ENCODE peak calls at places on chromosomes 16 and 17, in ten cellular contexts. U is AG04450, G is left lung, F is endothelial cell of umbilical vein, V is spleen, E is prostate gland, X is A549, O is heart right ventricle, Y is upper lobe of right lung, Z is PC-9. W is an unnamed sample.

GRCh38 chr17:55898195-55898594 is 147.3 kb downstream of the PCTP start:
- DNase-seq in F (no peak), X (no peak), G (no peak), U (no peak), Y (no peak), V (no peak), O (no peak), E (no peak), Z (no peak), W (no peak)

GRCh38 chr17:7413346-7413985 is 5.8 kb downstream of the NLGN2 start:
- DNase-seq in E (no peak), G (no peak), V (no peak), O (no peak), U (no peak), X (no peak), F (no peak), Z (no peak), Y (no peak), W (no peak)

GRCh38 chr17:49224997-49225337 is 5.6 kb downstream of the PHOSPHO1 start:
- DNase-seq in U (no peak), F (no peak), O (no peak), Y (no peak), Z (no peak), V (no peak), X (no peak), G (no peak), E (no peak), W (no peak)

GRCh38 chr16:57998484-57998883 is 2.0 kb downstream of the ZNF319 start:
- DNase-seq in Y (peak; percentile 86), G (peak; percentile 92), X (no peak), Z (peak; percentile 72), F (no peak), U (no peak), E (no peak), V (peak; percentile 90), O (no peak), W (peak; percentile 53)

GRCh38 chr17:76246080-76247066 is 6.1 kb upstream of the RNF157 start:
- DNase-seq in V (no peak), U (no peak), O (no peak), X (no peak), E (no peak), Z (no peak), Y (no peak), F (no peak), G (no peak), W (no peak)

GRCh38 chr16:2471016-2471652 is at the start of gene NTN3:
- DNase-seq in F (no peak), Y (no peak), U (no peak), V (no peak), X (no peak), E (no peak), Z (peak; percentile 28), G (no peak), O (no peak), W (no peak)

GRCh38 chr16:24858219-24859041 is 12.7 kb downstream of the SLC5A11 start:
- DNase-seq in G (no peak), E (no peak), O (peak; percentile 46), X (peak; percentile 62), V (no peak), Y (peak; percentile 70), U (no peak), F (peak; percentile 49), Z (peak; percentile 59), W (peak; percentile 73)

GRCh38 chr17:6729531-6729930 is 16.4 kb upstream of the SLC13A5 start:
- DNase-seq in X (no peak), F (no peak), G (no peak), E (no peak), O (no peak), Z (no peak), U (no peak), V (no peak), Y (no peak), W (no peak)

GRCh38 chr16:84443166-84443802 is 61.2 kb downstream of the MEAK7 start:
- DNase-seq in O (no peak), Y (peak; percentile 46), V (peak; percentile 54), Z (no peak), F (no peak), G (no peak), E (no peak), X (no peak), U (no peak), W (no peak)

GRCh38 chr17:15454328-15454727 is 13.1 kb downstream of the CDRT4 start:
- DNase-seq in U (no peak), V (no peak), Z (no peak), F (no peak), G (no peak), O (no peak), Y (no peak), X (no peak), E (no peak), W (no peak)

GRCh38 chr17:15453782-15454181 is 13.6 kb downstream of the CDRT4 start:
- DNase-seq in F (no peak), G (no peak), E (no peak), Y (no peak), U (no peak), O (no peak), V (no peak), Z (no peak), X (no peak), W (no peak)

GRCh38 chr17:15456972-15457722 is 10.3 kb downstream of the CDRT4 start:
- DNase-seq in V (no peak), U (peak; percentile 80), O (peak; percentile 70), Y (no peak), F (peak; percentile 62), G (no peak), X (no peak), E (no peak), Z (no peak), W (no peak)

GRCh38 chr17:15456486-15456885 is 10.9 kb downstream of the CDRT4 start:
- DNase-seq in X (no peak), U (no peak), E (no peak), F (no peak), O (peak; percentile 40), Y (no peak), G (no peak), V (no peak), Z (no peak), W (no peak)

DNA sequence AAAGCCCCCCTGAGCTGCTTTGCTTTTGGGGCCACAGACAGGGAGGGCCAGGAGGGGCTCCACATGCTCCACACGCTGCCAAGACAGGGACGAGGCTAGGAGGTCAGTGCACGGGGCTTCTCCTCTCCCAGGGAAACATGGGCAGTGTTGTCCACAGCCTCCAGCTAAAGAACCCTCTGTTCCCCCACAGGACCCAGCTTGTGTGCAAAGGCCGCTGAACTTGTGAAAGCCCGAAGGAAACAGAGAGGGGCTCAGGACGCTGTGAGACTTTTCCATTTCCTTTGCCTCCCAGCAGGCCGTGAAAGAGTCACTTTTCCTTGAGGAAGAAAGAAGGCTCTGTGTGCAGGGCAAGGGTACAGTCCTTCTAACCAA is 9.7 kb downstream of the CDRT4 start:
- DNase-seq in X (no peak), G (no peak), E (no peak), Y (no peak), U (no peak), Z (no peak), V (no peak), F (peak; percentile 24), O (no peak), W (no peak)
- H3K27ac ChIP-seq in X (no peak overlapping the region), G (peak overlapping the region; percentile 73), E (peak overlapping the region; percentile 47), Y (peak overlapping the region; percentile 73), U (peak overlapping the region; percentile 80), Z (no peak overlapping the region), V (peak overlapping the region; percentile 5), F (no peak overlapping the region), O (peak overlapping the region; percentile 53), W (peak overlapping the region; percentile 33)

GRCh38 chr17:17784599-17785264 is 52.1 kb downstream of the SREBF1 start:
- DNase-seq in Y (no peak), G (no peak), O (no peak), V (no peak), F (no peak), U (no peak), Z (no peak), X (peak; percentile 69), E (no peak), W (no peak)
- TF ChIP-seq CTCF in Y (no peak), G (no peak), O (no peak), V (no peak), F (no peak), U (peak; percentile 36), Z (peak; percentile 36), X (no peak), E (no peak), W (no peak)

GRCh38 chr17:42286411-42287295 is 1.6 kb upstream of the STAT5A start:
- DNase-seq in Y (peak; percentile 61), O (no peak), U (no peak), Z (no peak), G (no peak), F (no peak), V (peak; percentile 73), X (no peak), E (no peak), W (no peak)

GRCh38 chr17:42284566-42284965 is 3.7 kb upstream of the STAT5A start:
- DNase-seq in V (no peak), U (no peak), G (no peak), E (no peak), O (no peak), Z (no peak), X (no peak), Y (no peak), F (no peak), W (no peak)

GRCh38 chr17:42287305-42288077 is 807 bp upstream of the STAT5A start:
- DNase-seq in X (no peak), G (no peak), E (no peak), Y (peak; percentile 80), F (peak; percentile 55), U (no peak), Z (no peak), V (peak; percentile 87), O (peak; percentile 53), W (no peak)

GRCh38 chr17:42284020-42284369 is 4.3 kb upstream of the STAT5A start:
- DNase-seq in F (no peak), G (no peak), V (no peak), Y (no peak), Z (no peak), O (no peak), U (no peak), X (no peak), E (no peak), W (no peak)

GRCh38 chr17:42285346-42286050 is 2.8 kb upstream of the STAT5A start:
- DNase-seq in Y (peak; percentile 26), V (no peak), Z (no peak), E (no peak), X (no peak), U (no peak), G (no peak), F (no peak), O (no peak), W (no peak)
- H3K27ac ChIP-seq in Y (no peak overlapping the region), V (no peak overlapping the region), Z (no peak overlapping the region), E (no peak overlapping the region), X (no peak overlapping the region), U (no peak overlapping the region), G (no peak overlapping the region), F (no peak overlapping the region), O (no peak overlapping the region), W (peak overlapping the region; percentile 53)

DNA sequence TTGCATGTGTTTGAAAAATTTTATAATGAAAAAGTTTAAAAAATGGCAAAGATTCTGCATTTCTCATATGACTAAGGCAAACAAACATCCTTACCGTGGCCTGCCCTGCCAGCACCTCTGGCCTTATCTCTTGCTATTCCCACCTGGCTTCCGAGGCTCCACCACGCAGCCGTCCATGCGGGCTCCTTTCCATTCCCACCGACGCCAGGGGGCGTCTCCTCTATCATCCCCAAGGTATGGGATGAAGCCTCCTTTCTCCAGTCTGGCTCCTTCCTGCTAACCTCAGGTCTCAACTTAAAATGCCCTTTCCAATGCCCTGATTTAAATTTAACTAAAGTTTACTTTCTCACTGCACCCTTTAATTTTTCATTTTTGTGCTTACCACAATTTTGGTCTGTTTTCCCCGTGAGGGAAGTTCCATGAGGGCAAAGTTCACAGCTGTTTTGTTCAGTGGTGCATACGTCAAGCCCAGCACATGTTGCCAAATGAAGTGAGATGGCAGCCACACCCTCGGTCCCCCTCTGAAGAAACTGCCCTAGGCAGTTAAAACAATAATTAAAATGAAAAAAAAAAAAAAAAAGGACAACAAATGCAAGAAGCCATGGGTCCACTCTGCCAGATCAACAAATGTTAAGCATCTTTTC is 13.3 kb upstream of the SDK2 start:
- DNase-seq in X (peak; percentile 70), U (no peak), O (peak; percentile 41), Y (peak; percentile 77), V (no peak), F (no peak), Z (peak; percentile 12), G (peak; percentile 84), E (peak; percentile 42), W (peak; percentile 49)
- TF ChIP-seq CTCF in X (peak; percentile 85), U (peak; percentile 31), O (peak; percentile 55), Y (peak; percentile 57), V (peak; percentile 61), F (no peak), Z (peak; percentile 54), G (peak; percentile 42), E (peak; percentile 41), W (peak; percentile 54)